ENCODE peak calls at places on chromosomes 3 and 15, in four cellular contexts. Q is H1, L is HCT116, I is K562. C is an unnamed sample.

GRCh38 chr3:104005815-104006214 is 1360.9 kb upstream of the ALCAM start:
- DNase-seq in Q (no peak), L (no peak), I (no peak), C (no peak)

GRCh38 chr3:155347901-155348300 is 54.4 kb upstream of the STRIT1 start:
- DNase-seq in Q (no peak), I (no peak), L (no peak), C (no peak)

GRCh38 chr3:133663569-133664313 is 2.0 kb upstream of the TOPBP1 start:
- DNase-seq in Q (no peak), L (peak; percentile 63), I (peak; percentile 39), C (peak; percentile 62)

GRCh38 chr3:43817825-43818224 is 127.1 kb downstream of the ABHD5 start:
- DNase-seq in Q (no peak), L (no peak), I (no peak), C (no peak)

GRCh38 chr15:60400957-60401356 is 3.2 kb upstream of the ANXA2 start:
- DNase-seq in Q (no peak), L (no peak), I (no peak), C (no peak)

GRCh38 chr3:20692675-20693074 is 506.7 kb upstream of the SGO1 start:
- DNase-seq in L (no peak), Q (no peak), I (no peak), C (no peak)

GRCh38 chr3:133674290-133674912 is 12.7 kb upstream of the TOPBP1 start:
- DNase-seq in I (no peak), Q (no peak), L (no peak), C (no peak)

GRCh38 chr3:72265250-72265649 is 480.3 kb upstream of the PROK2 start:
- DNase-seq in L (peak; percentile 21), I (no peak), Q (no peak), C (no peak)

GRCh38 chr3:40516201-40516600 is 8.6 kb upstream of the ZNF621 start:
- DNase-seq in Q (no peak), L (no peak), I (no peak), C (no peak)

GRCh38 chr15:83626171-83626802 is 27.6 kb upstream of the ADAMTSL3 start:
- DNase-seq in Q (no peak), L (no peak), I (no peak), C (no peak)

GRCh38 chr3:64267774-64268604 is 42.7 kb upstream of the PRICKLE2 start:
- DNase-seq in I (no peak), Q (peak; percentile 51), L (no peak), C (peak; percentile 40)

GRCh38 chr15:94526071-94526689 is 294.8 kb downstream of the MCTP2 start:
- DNase-seq in Q (no peak), I (peak; percentile 14), L (peak; percentile 19), C (peak; percentile 18)

GRCh38 chr3:60756636-60757035 is 494.6 kb downstream of the FHIT start:
- DNase-seq in I (no peak), Q (no peak), L (no peak), C (no peak)

GRCh38 chr3:55282994-55283393 is 204.1 kb downstream of the WNT5A start:
- DNase-seq in Q (no peak), I (no peak), L (no peak), C (no peak)

GRCh38 chr3:114730397-114730796 is 416.7 kb downstream of the ZBTB20 start:
- DNase-seq in L (no peak), Q (no peak), I (no peak), C (no peak)

GRCh38 chr15:70580958-70581357 is 182.4 kb downstream of the UACA start:
- DNase-seq in I (no peak), Q (no peak), L (no peak), C (no peak)

GRCh38 chr3:28347374-28348285 is 891 bp upstream of the ZCWPW2 start:
- DNase-seq in Q (no peak), L (no peak), I (peak; percentile 9), C (no peak)

GRCh38 chr3:173440431-173440990 is 43.0 kb downstream of the NLGN1 start:
- DNase-seq in I (no peak), L (no peak), Q (no peak), C (no peak)

GRCh38 chr3:188124184-188124583 is 29.8 kb upstream of the LPP start:
- DNase-seq in Q (no peak), I (no peak), L (no peak), C (no peak)

GRCh38 chr3:55007971-55008370 is 80.1 kb upstream of the LRTM1 start:
- DNase-seq in Q (no peak), I (no peak), L (no peak), C (no peak)

GRCh38 chr3:102510663-102511062 is 75.8 kb downstream of the ZPLD1 start:
- DNase-seq in L (no peak), Q (no peak), I (no peak), C (no peak)

GRCh38 chr15:96053039-96054021 is 277.2 kb upstream of the NR2F2 start:
- DNase-seq in L (peak; percentile 16), I (peak; percentile 31), Q (no peak), C (no peak)

GRCh38 chr3:150925751-150926201 is 20.5 kb upstream of the MINDY4B start:
- DNase-seq in L (peak; percentile 42), Q (peak; percentile 61), I (peak; percentile 76), C (peak; percentile 67)

GRCh38 chr15:65101418-65101890 is 13.5 kb downstream of the UBAP1L start:
- DNase-seq in Q (peak; percentile 73), I (peak; percentile 70), L (peak; percentile 22), C (peak; percentile 82)

GRCh38 chr15:45402955-45403892 is 24.9 kb upstream of the GATM start:
- DNase-seq in I (peak; percentile 31), Q (no peak), L (no peak), C (no peak)

GRCh38 chr3:157447026-157447694 is 10.5 kb downstream of the PTX3 start:
- DNase-seq in Q (no peak), L (peak; percentile 4), I (no peak), C (no peak)

GRCh38 chr3:42795621-42796181 is 8.6 kb downstream of the HIGD1A start:
- DNase-seq in Q (no peak), L (no peak), I (no peak), C (no peak)
- TF ChIP-seq YY1 in Q (no peak), L (no peak), I (no peak), C (no peak)

DNA sequence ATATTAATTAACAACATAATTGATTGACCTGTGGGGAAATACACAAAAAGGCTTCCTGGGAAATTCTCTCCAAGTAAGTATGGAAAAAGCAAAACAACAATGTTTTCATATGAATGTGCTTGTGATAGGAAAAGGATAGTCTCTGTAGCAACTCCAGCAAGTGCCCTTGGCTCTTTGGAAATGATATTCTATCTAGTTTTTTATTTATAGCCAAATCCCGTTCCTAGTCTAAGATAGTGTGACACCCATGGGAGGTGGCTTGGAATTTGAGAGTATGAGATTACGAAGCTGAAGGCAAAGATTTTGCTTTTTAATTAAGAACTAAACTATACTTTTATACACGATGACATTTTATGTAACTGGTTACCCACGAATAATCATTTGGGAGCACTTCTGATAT is 119.9 kb downstream of the PDZRN3 start:
- DNase-seq in I (no peak), Q (no peak), L (no peak), C (no peak)
- H3K4me3 ChIP-seq in I (no peak overlapping the region), Q (no peak overlapping the region), L (no peak overlapping the region), C (no peak overlapping the region)

DNA sequence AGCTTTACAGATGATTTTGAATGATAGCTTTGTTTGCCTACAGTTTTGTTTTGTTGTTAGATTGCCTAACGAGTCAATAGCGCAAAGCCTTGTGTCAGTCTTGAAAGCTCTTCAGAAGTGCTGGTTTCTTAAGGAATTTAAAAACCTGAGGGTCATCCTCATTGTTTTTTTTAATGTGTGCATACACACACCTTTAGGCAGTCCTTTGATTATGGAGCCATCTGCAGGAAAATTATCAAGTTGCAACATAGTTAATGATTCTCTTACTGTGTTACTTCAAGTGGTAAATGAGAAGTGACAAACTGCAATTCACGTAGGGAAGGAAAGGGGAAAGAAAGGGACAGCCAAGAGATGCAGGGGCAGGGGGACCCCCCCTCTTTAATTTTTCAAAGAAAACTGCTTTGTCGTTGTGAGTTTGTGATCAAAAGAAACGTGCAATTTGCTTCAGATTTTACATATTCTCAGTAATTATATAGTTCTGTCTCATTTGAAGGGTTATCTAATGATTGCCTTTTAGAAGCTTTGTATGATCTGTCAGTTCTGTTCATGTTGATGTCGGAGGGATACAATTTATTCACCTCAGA is 162.4 kb upstream of the CGNL1 start:
- DNase-seq in Q (no peak), L (peak; percentile 21), I (no peak), C (no peak)
- TF ChIP-seq YY1 in Q (no peak), L (no peak), I (no peak), C (no peak)

DNA sequence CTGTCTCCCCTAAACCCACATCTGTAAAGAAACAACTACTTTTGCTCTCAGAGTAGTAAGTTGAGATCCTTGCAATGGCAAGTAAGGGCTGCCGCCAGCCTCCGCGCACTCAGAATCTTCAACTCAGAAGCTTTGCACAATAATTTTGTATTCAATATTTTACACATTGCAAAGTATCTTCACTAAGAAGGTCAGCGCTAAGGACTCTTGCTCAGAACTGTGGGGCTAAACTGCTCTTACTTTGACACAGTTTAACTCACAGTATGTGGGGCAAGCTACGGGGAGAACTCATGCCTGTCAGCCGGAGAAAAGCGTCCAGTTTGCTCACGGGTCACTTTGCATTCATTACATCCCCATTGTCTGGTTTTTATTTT is 982 bp downstream of the LYSMD4 start:
- DNase-seq in L (no peak), Q (no peak), I (no peak), C (no peak)
- H3K4me3 ChIP-seq in L (peak overlapping the region; percentile 73), Q (peak overlapping the region; percentile 70), I (peak overlapping the region; percentile 43), C (peak overlapping the region; percentile 76)

DNA sequence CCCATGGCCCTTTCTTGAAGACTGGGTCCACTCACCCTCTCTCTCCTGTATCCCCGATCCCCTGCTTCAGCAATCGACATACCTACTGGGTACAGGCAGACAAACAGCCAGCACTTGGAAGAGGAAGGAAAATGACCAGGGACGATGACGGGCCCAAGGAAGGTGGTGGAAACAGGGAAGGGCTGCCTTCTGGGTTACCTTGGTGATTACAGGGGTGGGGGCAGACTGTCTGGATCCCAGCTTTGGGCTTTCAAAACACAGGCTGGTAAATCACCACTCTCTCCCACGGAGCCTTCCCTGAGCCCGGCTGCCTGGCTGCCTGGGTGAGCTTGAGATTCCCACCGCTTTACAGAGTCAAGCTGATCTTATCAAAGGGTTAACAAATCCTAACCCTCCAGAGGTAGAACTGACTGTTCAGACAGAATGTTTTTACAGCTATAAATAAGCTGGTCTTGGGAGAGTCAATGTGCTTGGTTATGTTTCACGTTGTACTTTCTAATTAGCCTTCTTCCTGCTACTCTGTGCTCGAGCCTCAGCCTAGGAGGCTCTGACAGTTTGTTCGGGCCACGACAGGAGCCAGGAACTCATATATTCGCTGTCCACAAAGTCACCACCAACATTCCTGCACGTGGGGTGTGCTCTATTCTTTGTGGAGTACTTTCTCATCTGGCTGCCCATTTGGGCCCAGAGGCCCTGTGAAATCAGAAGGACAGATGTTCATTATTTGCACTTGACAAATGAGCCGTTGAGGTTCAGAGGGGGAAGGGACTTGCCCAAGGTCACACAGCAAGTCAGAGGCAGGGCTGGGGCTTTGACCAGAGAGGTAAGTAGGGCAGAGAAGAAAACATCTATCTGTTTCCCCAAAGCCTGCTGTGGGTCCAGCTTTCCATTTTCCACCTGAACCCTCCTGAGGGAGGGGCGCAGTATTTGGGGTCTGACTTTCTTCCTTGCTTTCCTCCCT is 63.4 kb downstream of the FEM1B start:
- DNase-seq in L (no peak), Q (no peak), I (no peak), C (no peak)
- TF ChIP-seq YY1 in L (no peak), Q (no peak), I (no peak), C (no peak)

GRCh38 chr3:13281657-13282527 is 138.2 kb downstream of the NUP210 start:
- DNase-seq in I (peak; percentile 56), L (no peak), Q (no peak), C (no peak)

GRCh38 chr3:13282986-13283876 is 136.9 kb downstream of the NUP210 start:
- DNase-seq in I (peak; percentile 93), Q (no peak), L (peak; percentile 18), C (peak; percentile 68)

GRCh38 chr3:13285007-13285567 is 135.0 kb downstream of the NUP210 start:
- DNase-seq in I (no peak), Q (no peak), L (no peak), C (no peak)

GRCh38 chr3:13282528-13282985 is 137.6 kb downstream of the NUP210 start:
- DNase-seq in Q (no peak), I (peak; percentile 75), L (no peak), C (no peak)

GRCh38 chr3:13283877-13284264 is 136.3 kb downstream of the NUP210 start:
- DNase-seq in Q (no peak), L (no peak), I (no peak), C (no peak)
- H3K4me3 ChIP-seq in Q (no peak overlapping the region), L (peak overlapping the region; percentile 54), I (no peak overlapping the region), C (peak overlapping the region; percentile 49)

C was measured in NT2/D1.